ENCODE peak calls at places on chromosomes 16 and 17, in seven cellular contexts. C, U, W, K, E, R and N are unnamed samples.

GRCh38 chr16:82653550-82654511 is 27.1 kb downstream of the CDH13 start:
- DNase-seq in W (peak; percentile 85), R (peak; percentile 63), C (peak; percentile 25), K (no peak), E (no peak), U (no peak), N (peak; percentile 92)

GRCh38 chr16:53504161-53504663 is 1.2 kb upstream of the AKTIP start:
- DNase-seq in R (peak; percentile 12), K (no peak), U (peak; percentile 11), E (peak; percentile 69), C (no peak), W (peak; percentile 82), N (peak; percentile 65)

GRCh38 chr16:72938426-72939164 is 109.3 kb downstream of the ZFHX3 start:
- DNase-seq in E (no peak), R (no peak), U (no peak), K (no peak), W (peak; percentile 91), C (no peak), N (peak; percentile 90)

GRCh38 chr17:33342025-33342424 is 48.9 kb upstream of the ASIC2 start:
- DNase-seq in W (no peak), C (no peak), R (no peak), K (no peak), E (no peak), U (no peak), N (no peak)

GRCh38 chr16:58850019-58850626 is 116.0 kb upstream of the GOT2 start:
- DNase-seq in W (no peak), K (no peak), R (no peak), C (no peak), U (no peak), E (no peak), N (no peak)

GRCh38 chr17:46814446-46814845 is 4.0 kb downstream of the WNT3 start:
- DNase-seq in W (no peak), U (peak; percentile 47), C (no peak), R (no peak), K (no peak), E (no peak), N (no peak)

GRCh38 chr16:27355610-27356009 is 41.8 kb downstream of the IL4R start:
- DNase-seq in W (peak; percentile 56), C (no peak), K (no peak), E (peak; percentile 75), U (peak; percentile 80), R (no peak), N (no peak)

GRCh38 chr16:17213025-17213424 is 257.7 kb downstream of the XYLT1 start:
- DNase-seq in C (no peak), K (no peak), U (no peak), W (no peak), R (no peak), E (no peak), N (no peak)

GRCh38 chr16:26905336-26905735 is 161.4 kb upstream of the C16orf82 start:
- DNase-seq in R (no peak), K (no peak), E (no peak), U (no peak), C (no peak), W (peak; percentile 43), N (no peak)

GRCh38 chr16:80948886-80949502 is 57.7 kb downstream of the CMC2 start:
- DNase-seq in K (peak; percentile 2), U (peak; percentile 82), W (peak; percentile 59), E (peak; percentile 70), C (no peak), R (peak; percentile 17), N (no peak)